ENCODE peak calls at places on chromosomes 6 and 20, in ten cellular contexts. P, S, J, T, C, U, R, H, G and I are unnamed samples.
A peak's percentile ranks its signal among the peaks of the same experiment; 100 is the strongest.

GRCh38 chr6:90294989-90295853 is 1.4 kb downstream of the BACH2 start:
- DNase-seq in S (peak; percentile 84), R (peak; percentile 85), C (no peak), T (peak; percentile 56), J (peak; percentile 6), H (peak; percentile 47), P (peak; percentile 47), U (peak; percentile 43), G (peak; percentile 60), I (peak; percentile 70)

GRCh38 chr6:99822741-99823512 is 171.1 kb downstream of the MCHR2 start:
- DNase-seq in G (no peak), U (peak; percentile 82), H (peak; percentile 84), S (no peak), P (peak; percentile 59), T (peak; percentile 49), R (no peak), C (peak; percentile 38), J (peak; percentile 16), I (peak; percentile 18)

GRCh38 chr6:110681543-110682459 is 133.5 kb downstream of the CDK19 start:
- DNase-seq in J (no peak), S (no peak), H (peak; percentile 8), R (no peak), C (no peak), G (no peak), U (peak; percentile 23), T (no peak), P (no peak), I (no peak)

GRCh38 chr6:38528196-38528965 is 111.3 kb downstream of the BTBD9 start:
- DNase-seq in U (no peak), S (no peak), T (no peak), J (no peak), H (no peak), C (no peak), G (no peak), R (no peak), P (no peak), I (no peak)

GRCh38 chr6:170210026-170210390 is 80.9 kb downstream of the DLL1 start:
- DNase-seq in T (no peak), P (no peak), U (no peak), H (no peak), G (no peak), J (no peak), R (peak; percentile 51), S (no peak), C (no peak), I (peak; percentile 78)

GRCh38 chr6:108779521-108779920 is 68.7 kb upstream of the ARMC2 start:
- DNase-seq in T (no peak), C (no peak), J (no peak), H (peak; percentile 42), U (no peak), S (no peak), G (no peak), P (no peak), R (no peak), I (no peak)

GRCh38 chr20:878511-879307 is 37.4 kb downstream of the ANGPT4 start:
- DNase-seq in J (no peak), H (peak; percentile 47), U (peak; percentile 20), R (no peak), T (peak; percentile 20), P (peak; percentile 53), G (no peak), C (no peak), S (no peak), I (peak; percentile 88)

GRCh38 chr6:96460052-96460700 is 61.4 kb upstream of the UFL1 start:
- DNase-seq in G (no peak), P (no peak), J (no peak), C (no peak), R (no peak), U (no peak), H (no peak), T (no peak), S (no peak), I (no peak)

GRCh38 chr6:90144396-90144795 is 152.2 kb downstream of the BACH2 start:
- DNase-seq in S (no peak), C (no peak), U (no peak), G (no peak), T (no peak), P (no peak), J (no peak), H (no peak), R (no peak), I (no peak)

GRCh38 chr20:52974155-52974554 is 2.0 kb downstream of the TSHZ2 start:
- DNase-seq in S (no peak), J (no peak), C (no peak), R (no peak), U (no peak), G (no peak), H (peak; percentile 70), P (no peak), T (no peak), I (no peak)

GRCh38 chr6:70673601-70674000 is 5.9 kb downstream of the SMAP1 start:
- DNase-seq in J (peak; percentile 56), C (no peak), T (peak; percentile 25), R (no peak), S (no peak), H (peak; percentile 51), P (peak; percentile 76), U (peak; percentile 55), G (no peak), I (no peak)

GRCh38 chr6:42177514-42178364 is 4.6 kb downstream of the GUCA1A start:
- DNase-seq in J (no peak), H (no peak), C (no peak), S (no peak), G (no peak), T (no peak), P (peak; percentile 69), U (no peak), R (peak; percentile 68), I (peak; percentile 94)

GRCh38 chr20:35515949-35516645 is 13.4 kb downstream of the C20orf173 start:
- DNase-seq in P (no peak), J (peak; percentile 87), C (peak; percentile 65), T (no peak), U (peak; percentile 86), H (peak; percentile 89), G (no peak), S (no peak), R (no peak), I (no peak)

GRCh38 chr20:54345817-54346216 is 129.6 kb upstream of the DOK5 start:
- DNase-seq in T (no peak), C (no peak), J (no peak), S (no peak), R (no peak), P (peak; percentile 10), G (no peak), U (peak; percentile 5), H (peak; percentile 76), I (no peak)

GRCh38 chr6:56552212-56553130 is 90.2 kb downstream of the DST start:
- DNase-seq in J (peak; percentile 43), C (no peak), S (no peak), U (peak; percentile 76), G (no peak), H (peak; percentile 79), T (no peak), P (no peak), R (no peak), I (no peak)

GRCh38 chr6:170208651-170209353 is 82.1 kb downstream of the DLL1 start:
- DNase-seq in P (no peak), J (no peak), G (no peak), R (peak; percentile 44), S (no peak), T (no peak), U (no peak), H (no peak), C (no peak), I (peak; percentile 33)

DNA sequence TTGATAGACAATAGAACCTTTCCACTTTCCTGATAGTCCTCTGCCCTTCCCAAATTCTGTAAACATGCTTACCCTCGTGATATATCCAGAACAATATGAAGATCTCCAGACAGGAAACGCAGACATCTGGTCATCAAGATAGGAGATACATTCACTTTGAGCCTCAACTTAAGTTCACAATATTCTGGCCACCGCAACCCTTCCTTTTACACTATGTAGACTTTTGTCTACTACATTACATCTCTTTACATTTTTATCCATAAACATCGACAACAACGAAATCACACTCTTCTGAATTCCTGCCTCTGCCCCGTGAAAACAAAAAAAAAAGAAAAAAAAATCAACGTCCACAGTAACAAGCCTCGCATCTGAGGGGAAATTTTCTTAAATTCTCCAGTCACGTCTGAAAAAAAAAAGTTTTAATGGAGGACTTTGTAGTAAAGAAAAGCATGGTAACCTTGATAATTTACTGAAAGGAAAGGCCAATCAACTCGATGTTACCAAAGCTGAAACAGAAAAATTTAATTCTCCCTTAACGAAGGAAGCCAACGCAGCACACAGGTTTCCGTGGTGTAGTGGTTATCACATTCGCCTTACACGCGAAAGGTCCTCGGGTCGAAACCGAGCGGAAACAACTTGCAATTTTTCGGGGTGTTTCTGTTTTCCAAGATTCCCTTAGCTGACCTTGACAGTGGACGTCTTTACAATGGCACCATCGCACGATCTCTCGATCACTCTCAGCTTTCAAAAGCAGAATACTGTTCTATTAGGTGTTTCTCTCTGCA is 21.8 kb downstream of the POM121L2 start:
- DNase-seq in R (no peak), P (peak; percentile 98), H (no peak), J (peak; percentile 85), U (peak; percentile 63), T (no peak), G (no peak), S (no peak), C (no peak), I (no peak)
- H3K4me3 ChIP-seq in R (no peak overlapping the region), P (peak overlapping the region; percentile 44), H (peak overlapping the region; percentile 24), J (peak overlapping the region; percentile 38), U (peak overlapping the region; percentile 20), T (no peak overlapping the region), G (no peak overlapping the region), S (no peak overlapping the region), C (no peak overlapping the region), I (peak overlapping the region; percentile 32)

DNA sequence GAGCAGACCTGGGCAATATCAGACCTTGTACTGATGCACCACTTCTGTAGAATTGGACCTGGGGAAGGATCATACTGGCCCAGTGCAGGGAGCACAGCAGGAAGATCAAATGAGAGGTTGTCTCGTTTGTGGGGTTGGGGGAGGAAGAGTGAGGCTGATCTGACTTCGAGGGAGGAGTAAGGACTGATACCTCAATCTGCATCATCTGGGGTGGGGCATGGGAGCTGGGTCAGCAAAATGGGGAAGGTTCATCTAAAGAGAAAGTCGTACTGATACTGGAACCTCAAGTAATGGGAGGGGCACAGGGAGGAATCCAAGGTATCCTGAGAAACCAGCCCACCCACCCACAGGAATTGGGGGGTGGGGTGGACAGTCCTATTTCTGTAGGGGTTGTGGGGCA is 3.7 kb downstream of the RNF39 start:
- DNase-seq in T (no peak), S (no peak), J (no peak), G (no peak), C (no peak), R (no peak), U (no peak), P (no peak), H (no peak), I (peak; percentile 41)
- H3K27me3 ChIP-seq in T (peaks cover 60% of the 10 kb centered on the region), S (peaks cover 65% of the 10 kb centered on the region), J (peaks cover 45% of the 10 kb centered on the region), G (peaks cover 42% of the 10 kb centered on the region), C (peaks cover 57% of the 10 kb centered on the region), R (no peaks in the 10 kb centered on the region), U (peaks cover 59% of the 10 kb centered on the region), P (peaks cover 53% of the 10 kb centered on the region), H (peaks cover 48% of the 10 kb centered on the region), I (peaks cover 69% of the 10 kb centered on the region)

GRCh38 chr6:73176057-73176456 is 49.2 kb downstream of the KHDC1L start:
- DNase-seq in P (no peak), S (no peak), C (no peak), J (no peak), H (no peak), U (no peak), T (no peak), G (no peak), R (no peak), I (no peak)
- H3K4me3 ChIP-seq in P (no peak overlapping the region), S (no peak overlapping the region), C (no peak overlapping the region), J (no peak overlapping the region), H (no peak overlapping the region), U (no peak overlapping the region), T (no peak overlapping the region), G (no peak overlapping the region), R (no peak overlapping the region), I (no peak overlapping the region)

GRCh38 chr6:133705071-133705470 is 183.8 kb upstream of the TCF21 start:
- DNase-seq in S (no peak), P (no peak), U (peak; percentile 91), C (peak; percentile 37), G (no peak), T (no peak), H (peak; percentile 87), R (no peak), J (peak; percentile 37), I (no peak)
- H3K27me3 ChIP-seq in S (no peaks in the 10 kb centered on the region), P (no peaks in the 10 kb centered on the region), U (no peaks in the 10 kb centered on the region), C (no peaks in the 10 kb centered on the region), G (no peaks in the 10 kb centered on the region), T (no peaks in the 10 kb centered on the region), H (no peaks in the 10 kb centered on the region), R (no peaks in the 10 kb centered on the region), J (no peaks in the 10 kb centered on the region), I (no peaks in the 10 kb centered on the region)